ENCODE peak calls at places on chromosomes 6 and 20, in eight cellular contexts. M is lower leg skin, O is HepG2, B is endothelial cell of umbilical vein, G is stomach, C is K562, Q is transverse colon, K is IMR-90. N is an unnamed sample.

GRCh38 chr20:4166726-4167035 is 151.3 kb upstream of the RNF24 start:
- DNase-seq in M (no peak), O (no peak), B (no peak), G (no peak), C (no peak), Q (no peak), K (no peak), N (no peak)

GRCh38 chr6:79570802-79571367 is 33.7 kb upstream of the LCA5 start:
- DNase-seq in M (no peak), O (peak), B (peak), G (no peak), C (peak), Q (no peak), K (peak), N (no peak)

GRCh38 chr20:10297684-10298240 is 79.1 kb downstream of the SNAP25 start:
- DNase-seq in M (no peak), O (no peak), B (peak), G (no peak), C (no peak), Q (no peak), K (peak), N (no peak)

GRCh38 chr20:164618-165017 is 7.4 kb downstream of the DEFB127 start:
- DNase-seq in M (no peak), O (no peak), B (no peak), G (no peak), C (no peak), Q (no peak), K (no peak), N (no peak)

GRCh38 chr20:17859616-17860232 is 108.9 kb downstream of the SNX5 start:
- DNase-seq in M (no peak), O (no peak), B (no peak), G (no peak), C (no peak), Q (no peak), K (no peak), N (no peak)

GRCh38 chr6:124356276-124356810 is 552.7 kb downstream of the NKAIN2 start:
- DNase-seq in M (no peak), O (no peak), B (no peak), G (no peak), C (no peak), Q (no peak), K (no peak), N (no peak)

GRCh38 chr20:1381753-1382591 is 10.9 kb downstream of the FKBP1A start:
- DNase-seq in M (no peak), O (no peak), B (no peak), G (no peak), C (no peak), Q (no peak), K (peak), N (no peak)

GRCh38 chr6:134169881-134170486 is 117.6 kb upstream of the SLC2A12 start:
- DNase-seq in M (no peak), O (no peak), B (no peak), G (no peak), C (no peak), Q (no peak), K (peak), N (no peak)

GRCh38 chr6:75044846-75045245 is 161.0 kb downstream of the COL12A1 start:
- DNase-seq in M (no peak), O (no peak), B (no peak), G (no peak), C (no peak), Q (no peak), K (no peak), N (no peak)

GRCh38 chr6:30741789-30742315 is 635 bp downstream of the FLOT1 start:
- DNase-seq in M (no peak), O (no peak), B (peak), G (no peak), C (no peak), Q (peak), K (no peak), N (no peak)

GRCh38 chr6:30740993-30741784 is 1.3 kb downstream of the FLOT1 start:
- DNase-seq in M (no peak), O (no peak), B (peak), G (no peak), C (no peak), Q (no peak), K (peak), N (no peak)

GRCh38 chr6:30742316-30743098 is at the start of gene FLOT1:
- DNase-seq in M (peak), O (peak), B (peak), G (peak), C (peak), Q (peak), K (peak), N (peak)

GRCh38 chr6:30744054-30744805 is at the start of gene IER3:
- DNase-seq in M (peak), O (peak), B (peak), G (peak), C (peak), Q (peak), K (peak), N (peak)

GRCh38 chr6:30743099-30744053 is 889 bp upstream of the FLOT1 start:
- DNase-seq in M (no peak), O (no peak), B (peak), G (no peak), C (peak), Q (peak), K (peak), N (no peak)
- TF ChIP-seq POLR2A in M (no peak), O (no peak), B (no peak), G (no peak), C (no peak), Q (no peak), K (no peak), N (peak)

DNA sequence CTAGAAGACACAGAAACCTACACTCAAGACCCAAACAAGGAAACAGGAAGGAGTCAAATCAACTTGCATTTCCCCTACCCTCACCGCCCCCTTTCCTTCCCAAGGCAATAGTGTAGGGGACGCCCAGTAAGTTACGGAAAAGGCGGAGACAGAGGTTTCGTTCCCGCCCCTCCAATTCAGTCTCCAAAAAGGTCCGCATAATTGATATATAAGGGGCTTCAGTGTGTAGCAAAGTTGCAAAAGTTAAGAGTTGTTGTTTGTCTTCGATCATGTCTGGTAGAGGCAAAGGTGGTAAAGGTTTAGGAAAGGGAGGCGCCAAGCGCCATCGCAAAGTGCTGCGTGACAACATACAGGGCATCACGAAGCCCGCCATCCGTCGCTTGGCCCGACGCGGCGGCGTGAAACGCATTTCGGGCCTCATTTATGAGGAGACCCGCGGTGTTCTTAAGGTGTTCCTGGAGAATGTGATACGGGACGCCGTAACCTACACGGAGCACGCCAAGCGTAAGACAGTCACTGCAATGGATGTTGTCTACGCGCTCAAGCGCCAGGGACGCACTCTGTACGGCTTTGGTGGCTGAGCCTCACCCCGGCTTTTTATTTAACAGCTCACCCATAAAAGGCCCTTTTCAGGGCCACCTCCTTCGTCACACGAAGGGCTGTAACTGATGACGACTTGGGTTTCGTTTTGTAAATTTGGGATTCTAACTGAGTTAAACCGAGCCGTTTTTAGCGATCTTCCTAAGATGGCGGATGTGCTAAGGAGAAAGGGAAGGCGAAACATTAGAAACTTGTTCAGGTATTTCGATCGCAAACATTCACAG is 124.6 kb upstream of the BTN3A2 start:
- DNase-seq in M (peak), O (no peak), B (peak), G (peak), C (no peak), Q (peak), K (peak), N (no peak)
- TF ChIP-seq POLR2A in M (no peak), O (no peak), B (peak), G (no peak), C (no peak), Q (peak), K (peak), N (no peak)

GRCh38 chr20:2458919-2459499 is 11.6 kb downstream of the SNRPB start:
- DNase-seq in M (no peak), O (no peak), B (no peak), G (no peak), C (no peak), Q (no peak), K (no peak), N (no peak)
- TF ChIP-seq POLR2A in M (no peak), O (no peak), B (no peak), G (no peak), C (no peak), Q (no peak), K (no peak), N (no peak)

DNA sequence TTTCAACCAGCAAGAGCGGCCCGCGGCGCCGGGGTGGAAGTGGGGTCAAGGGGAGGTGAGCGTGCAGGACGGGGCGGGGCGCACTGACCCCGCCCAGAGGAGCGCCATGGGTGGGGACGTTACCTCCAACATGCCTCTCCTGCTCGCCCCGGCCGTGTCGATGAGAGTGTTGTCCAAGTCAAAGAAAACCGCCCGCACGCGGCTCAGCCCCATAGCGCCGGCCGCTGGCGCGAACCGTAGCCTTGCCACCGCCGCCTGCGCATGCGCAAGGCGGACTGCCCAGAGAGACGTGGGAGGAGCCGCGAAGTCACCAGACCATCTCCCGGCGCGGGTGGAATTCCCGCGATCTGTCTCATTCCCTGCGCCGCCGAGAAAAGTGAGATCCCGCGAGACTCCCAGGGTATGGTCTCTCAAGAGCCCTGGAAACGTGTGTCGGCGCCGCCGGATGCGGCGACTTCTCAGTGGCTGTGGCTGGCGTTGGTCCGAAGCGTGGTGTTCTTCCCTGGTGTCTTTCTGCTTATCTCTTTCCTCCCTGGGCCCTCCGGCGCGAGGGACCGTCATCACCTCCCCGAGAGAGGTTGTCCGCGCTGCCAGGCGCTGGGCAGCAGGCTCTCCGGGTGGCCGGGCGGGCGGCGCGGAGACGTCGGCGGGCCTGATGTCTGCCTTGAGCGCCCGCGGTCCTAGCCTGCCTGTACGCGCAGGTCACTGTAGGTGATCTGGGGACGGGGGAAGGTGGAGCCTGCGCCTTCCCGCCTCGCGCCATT is at the start of gene NANP:
- DNase-seq in M (peak), O (peak), B (peak), G (peak), C (peak), Q (peak), K (peak), N (peak)
- TF ChIP-seq POLR2A in M (peak), O (peak), B (peak), G (no peak), C (peak), Q (peak), K (peak), N (peak)